ENCODE peak calls at places on chromosomes 1 and 21, in ten cellular contexts. B, Y, N, H, W, O, P, X, A and C are unnamed samples.

GRCh38 chr1:36217667-36218066 is 6.6 kb upstream of the THRAP3 start:
- DNase-seq in B (no peak), Y (peak; percentile 39), N (no peak), H (no peak), W (no peak), O (no peak), P (no peak), X (no peak), A (no peak), C (no peak)

GRCh38 chr1:91900538-91900937 is 14.6 kb upstream of the TGFBR3 start:
- DNase-seq in B (no peak), Y (peak; percentile 95), N (peak; percentile 29), H (peak; percentile 73), W (no peak), O (no peak), P (no peak), X (no peak), A (no peak), C (peak; percentile 82)

GRCh38 chr1:2412773-2413494 is 570 bp upstream of the PEX10 start:
- DNase-seq in B (peak; percentile 85), Y (peak; percentile 50), N (no peak), H (peak; percentile 48), W (no peak), O (no peak), P (no peak), X (peak; percentile 30), A (no peak), C (no peak)

GRCh38 chr21:46210378-46211136 is 18.0 kb downstream of the LSS start:
- DNase-seq in B (no peak), Y (no peak), N (no peak), H (no peak), W (no peak), O (no peak), P (no peak), X (no peak), A (no peak), C (no peak)

GRCh38 chr1:100626397-100626796 is 88.5 kb downstream of the GPR88 start:
- DNase-seq in B (no peak), Y (peak; percentile 39), N (no peak), H (no peak), W (no peak), O (no peak), P (no peak), X (no peak), A (no peak), C (no peak)

GRCh38 chr1:171758011-171758410 is 16.1 kb upstream of the VAMP4 start:
- DNase-seq in B (no peak), Y (no peak), N (no peak), H (no peak), W (no peak), O (no peak), P (no peak), X (no peak), A (no peak), C (no peak)

GRCh38 chr1:116763787-116764465 is 9.7 kb downstream of the CD2 start:
- DNase-seq in B (peak; percentile 40), Y (no peak), N (no peak), H (peak; percentile 31), W (no peak), O (peak; percentile 46), P (no peak), X (no peak), A (no peak), C (peak; percentile 33)

GRCh38 chr1:151325646-151326429 is 1.4 kb downstream of the PI4KB start:
- DNase-seq in B (no peak), Y (peak; percentile 42), N (no peak), H (no peak), W (no peak), O (no peak), P (no peak), X (no peak), A (no peak), C (no peak)

GRCh38 chr21:44006017-44006624 is 6.0 kb upstream of the TRAPPC10 start:
- DNase-seq in B (peak; percentile 62), Y (peak; percentile 98), N (peak; percentile 13), H (peak; percentile 58), W (no peak), O (no peak), P (no peak), X (no peak), A (no peak), C (peak; percentile 81)

GRCh38 chr1:37085393-37085792 is 51.1 kb upstream of the GRIK3 start:
- DNase-seq in B (no peak), Y (no peak), N (no peak), H (peak; percentile 9), W (no peak), O (no peak), P (no peak), X (no peak), A (no peak), C (no peak)

GRCh38 chr1:29271724-29272123 is 35.4 kb downstream of the PTPRU start:
- DNase-seq in B (peak; percentile 81), Y (peak; percentile 84), N (peak; percentile 54), H (peak; percentile 71), W (peak; percentile 66), O (peak; percentile 90), P (no peak), X (no peak), A (no peak), C (peak; percentile 86)

GRCh38 chr1:162877412-162877811 is 16.4 kb upstream of the CCDC190 start:
- DNase-seq in B (no peak), Y (no peak), N (no peak), H (no peak), W (no peak), O (no peak), P (no peak), X (no peak), A (no peak), C (no peak)
- H3K27ac ChIP-seq in B (no peak overlapping the region), Y (no peak overlapping the region), N (no peak overlapping the region), H (no peak overlapping the region), W (no peak overlapping the region), O (no peak overlapping the region), P (no peak overlapping the region), X (no peak overlapping the region), A (no peak overlapping the region), C (no peak overlapping the region)

DNA sequence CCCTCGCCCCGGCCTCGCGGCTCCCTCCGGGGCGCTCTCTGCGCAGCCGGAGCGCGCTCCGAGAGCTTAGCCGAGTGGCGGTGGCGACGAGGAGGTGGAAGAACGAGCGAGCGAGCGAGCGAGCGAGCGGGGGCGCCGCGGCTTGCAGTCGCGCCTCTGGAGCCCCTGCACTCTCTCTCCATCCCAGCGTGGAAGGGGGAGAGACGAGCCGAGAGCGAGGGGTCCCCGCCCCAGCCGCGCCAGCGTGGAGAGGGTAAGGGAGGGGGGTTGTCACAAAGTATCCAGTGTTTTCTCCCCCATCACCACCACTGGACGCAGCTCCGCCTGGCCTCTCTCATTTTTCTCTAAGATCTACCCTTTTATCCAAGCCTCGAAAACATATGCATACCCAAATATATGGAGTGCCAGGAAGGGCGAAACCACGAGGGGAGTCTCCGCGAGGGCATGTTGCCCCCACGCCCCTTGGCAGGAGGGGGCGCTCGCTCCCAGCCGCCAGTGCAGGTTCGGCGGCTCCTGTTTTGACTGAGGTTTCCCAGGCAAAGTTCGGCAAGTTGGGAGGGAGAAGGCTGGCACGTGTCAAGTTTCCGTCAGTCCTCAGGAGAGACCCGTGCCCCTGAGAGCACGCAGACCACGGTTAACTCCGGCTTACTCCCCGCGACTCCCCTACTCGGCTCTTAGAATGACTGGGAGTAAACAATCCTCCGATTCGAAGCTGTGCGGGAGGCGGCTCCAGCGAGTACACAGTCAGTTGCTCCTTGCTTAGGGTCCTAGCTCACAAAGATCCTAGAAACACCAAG is 569 bp upstream of the DAB1 start:
- DNase-seq in B (peak; percentile 76), Y (peak; percentile 32), N (no peak), H (no peak), W (no peak), O (no peak), P (peak; percentile 66), X (no peak), A (no peak), C (no peak)
- TF ChIP-seq CTCF in B (peak; percentile 85), Y (peak; percentile 65), N (peak; percentile 32), H (no peak), W (peak; percentile 58), O (no peak), P (no peak), X (no peak), A (no peak), C (no peak)

GRCh38 chr1:182119631-182120030 is 58.1 kb upstream of the ZNF648 start:
- DNase-seq in B (no peak), Y (peak; percentile 53), N (no peak), H (no peak), W (no peak), O (no peak), P (no peak), X (no peak), A (no peak), C (no peak)

GRCh38 chr1:182122855-182123254 is 61.3 kb upstream of the ZNF648 start:
- DNase-seq in B (no peak), Y (peak; percentile 34), N (no peak), H (no peak), W (no peak), O (no peak), P (no peak), X (no peak), A (no peak), C (no peak)

GRCh38 chr1:182126272-182126800 is 64.8 kb upstream of the ZNF648 start:
- DNase-seq in B (no peak), Y (no peak), N (no peak), H (no peak), W (no peak), O (no peak), P (no peak), X (no peak), A (no peak), C (no peak)

GRCh38 chr1:182122265-182122664 is 60.8 kb upstream of the ZNF648 start:
- DNase-seq in B (no peak), Y (no peak), N (no peak), H (no peak), W (no peak), O (no peak), P (no peak), X (no peak), A (no peak), C (no peak)

GRCh38 chr1:182120411-182121258 is 59.1 kb upstream of the ZNF648 start:
- DNase-seq in B (no peak), Y (peak; percentile 80), N (peak; percentile 53), H (peak; percentile 62), W (peak; percentile 68), O (peak; percentile 67), P (no peak), X (no peak), A (no peak), C (peak; percentile 37)
- H3K27ac ChIP-seq in B (no peak overlapping the region), Y (no peak overlapping the region), N (peak overlapping the region; percentile 26), H (peak overlapping the region; percentile 76), W (peak overlapping the region; percentile 43), O (peak overlapping the region; percentile 10), P (no peak overlapping the region), X (no peak overlapping the region), A (no peak overlapping the region), C (peak overlapping the region; percentile 77)

DNA sequence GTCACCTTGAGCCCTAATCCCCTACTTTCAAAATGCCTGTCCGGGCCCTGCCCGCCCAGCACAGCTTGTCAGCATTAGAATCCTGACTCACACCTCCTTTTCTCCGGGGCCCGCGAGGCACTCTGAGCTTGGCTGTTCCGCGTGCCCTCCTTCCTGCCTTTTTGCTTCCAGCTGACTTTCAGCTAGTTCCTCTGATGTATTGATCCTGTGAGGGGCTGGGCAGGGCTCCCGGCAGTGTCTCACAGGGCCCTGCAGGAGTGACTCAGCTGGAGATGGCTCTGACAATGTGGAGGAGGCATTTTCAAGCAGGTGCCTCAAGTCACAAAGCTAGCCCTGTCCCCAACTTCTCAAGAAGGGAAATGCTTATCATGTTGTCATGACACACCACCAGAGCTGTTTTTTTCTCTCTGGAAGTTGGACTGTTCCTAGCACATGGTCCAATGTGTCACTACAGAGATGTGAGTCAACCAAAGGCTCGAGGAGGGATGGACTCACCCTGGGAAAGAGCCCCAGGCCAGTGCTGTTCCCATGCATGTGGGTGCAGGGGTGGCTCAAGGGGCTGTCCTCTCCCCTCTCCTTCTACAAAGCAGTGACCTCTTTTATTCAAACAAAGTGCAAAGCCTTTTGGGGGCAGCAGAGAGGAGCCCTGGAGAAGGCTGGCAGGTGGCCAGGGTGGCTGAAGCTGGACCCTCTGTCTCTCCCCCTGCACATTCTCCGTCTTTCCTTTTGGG is 30.6 kb downstream of the SYT6 start:
- DNase-seq in B (peak; percentile 21), Y (peak; percentile 44), N (no peak), H (peak; percentile 21), W (no peak), O (no peak), P (no peak), X (no peak), A (no peak), C (peak; percentile 78)
- TF ChIP-seq CTCF in B (no peak), Y (no peak), N (no peak), H (no peak), W (no peak), O (no peak), P (no peak), X (no peak), A (no peak), C (no peak)